ENCODE peak calls at places on chromosomes 16 and 17, in eight cellular contexts. D is endothelial cell of umbilical vein, V is choroid plexus epithelial cell, M is AG09309, N is omental fat pad, I is WERI-Rb-1, X is A549, O is GM13976. E is an unnamed sample.
A peak's percentile ranks its signal among the peaks of the same experiment; 100 is the strongest.

GRCh38 chr16:68250951-68251350 is 5.8 kb downstream of the PLA2G15 start:
- DNase-seq in D (no peak), V (no peak), M (no peak), N (no peak), I (no peak), X (no peak), O (no peak), E (no peak)

GRCh38 chr16:54193656-54194007 is 93.0 kb downstream of the IRX3 start:
- DNase-seq in D (peak; percentile 47), V (peak; percentile 81), M (peak; percentile 5), N (peak; percentile 27), I (peak; percentile 85), X (peak; percentile 47), O (peak; percentile 81), E (peak; percentile 12)

GRCh38 chr17:19288453-19288852 is 51.3 kb downstream of the EPN2 start:
- DNase-seq in D (no peak), V (no peak), M (no peak), N (no peak), I (no peak), X (no peak), O (no peak), E (no peak)

GRCh38 chr17:17724307-17724921 is 43.2 kb downstream of the RAI1 start:
- DNase-seq in D (peak; percentile 77), V (peak; percentile 61), M (no peak), N (no peak), I (peak; percentile 55), X (no peak), O (peak; percentile 89), E (peak; percentile 52)

GRCh38 chr16:49608801-49609200 is 235.2 kb downstream of the C16orf78 start:
- DNase-seq in D (peak; percentile 38), V (peak; percentile 83), M (peak; percentile 64), N (no peak), I (peak; percentile 57), X (no peak), O (no peak), E (peak; percentile 27)

GRCh38 chr17:73368085-73368631 is 56.4 kb upstream of the CDC42EP4 start:
- DNase-seq in D (no peak), V (no peak), M (no peak), N (no peak), I (no peak), X (no peak), O (no peak), E (no peak)

GRCh38 chr16:87369117-87369775 is 14.3 kb downstream of the FBXO31 start:
- DNase-seq in D (no peak), V (no peak), M (no peak), N (no peak), I (no peak), X (no peak), O (no peak), E (no peak)

GRCh38 chr16:57915267-57915666 is 55.7 kb downstream of the CNGB1 start:
- DNase-seq in D (no peak), V (no peak), M (no peak), N (no peak), I (no peak), X (no peak), O (no peak), E (no peak)

GRCh38 chr16:80176114-80176513 is 364.7 kb upstream of the DYNLRB2 start:
- DNase-seq in D (no peak), V (no peak), M (no peak), N (no peak), I (no peak), X (no peak), O (no peak), E (no peak)

GRCh38 chr17:12024332-12024731 is 3.7 kb downstream of the MAP2K4 start:
- DNase-seq in D (no peak), V (peak; percentile 80), M (no peak), N (no peak), I (no peak), X (peak; percentile 71), O (no peak), E (peak; percentile 47)

GRCh38 chr17:5111402-5112204 is at the start of gene ZNF232:
- DNase-seq in D (peak; percentile 94), V (peak; percentile 93), M (peak; percentile 52), N (peak; percentile 64), I (peak; percentile 97), X (peak; percentile 95), O (peak; percentile 97), E (peak; percentile 80)

GRCh38 chr16:72013389-72013788 is 4.8 kb downstream of the DHODH start:
- DNase-seq in D (no peak), V (peak; percentile 59), M (no peak), N (peak; percentile 78), I (no peak), X (no peak), O (no peak), E (peak; percentile 35)

GRCh38 chr16:77937473-77938195 is 84.7 kb upstream of the CLEC3A start:
- DNase-seq in D (no peak), V (no peak), M (no peak), N (no peak), I (no peak), X (no peak), O (no peak), E (no peak)

GRCh38 chr17:28421775-28422305 is 15.8 kb upstream of the SLC46A1 start:
- DNase-seq in D (no peak), V (no peak), M (no peak), N (no peak), I (no peak), X (no peak), O (no peak), E (no peak)

GRCh38 chr17:29615492-29616299 is 7.0 kb downstream of the CORO6 start:
- DNase-seq in D (peak; percentile 87), V (peak; percentile 92), M (no peak), N (peak; percentile 77), I (peak; percentile 87), X (peak; percentile 74), O (peak; percentile 94), E (no peak)

GRCh38 chr17:75103601-75104554 is 5.9 kb upstream of the ARMC7 start:
- DNase-seq in D (no peak), V (no peak), M (no peak), N (no peak), I (no peak), X (no peak), O (no peak), E (no peak)

GRCh38 chr17:45246861-45247428 is 14.9 kb downstream of the SPATA32 start:
- DNase-seq in D (peak; percentile 34), V (no peak), M (no peak), N (no peak), I (peak; percentile 77), X (peak; percentile 74), O (no peak), E (no peak)
- TF ChIP-seq CTCF in D (peak; percentile 67), V (peak; percentile 68), M (peak; percentile 53), N (no peak), I (peak; percentile 90), X (peak; percentile 57), O (no peak), E (peak; percentile 61)

GRCh38 chr16:17555176-17555575 is 84.4 kb upstream of the XYLT1 start:
- DNase-seq in D (no peak), V (peak; percentile 44), M (peak; percentile 76), N (no peak), I (no peak), X (no peak), O (no peak), E (peak; percentile 46)
- TF ChIP-seq CTCF in D (no peak), V (no peak), M (peak; percentile 30), N (no peak), I (no peak), X (no peak), O (no peak), E (no peak)

DNA sequence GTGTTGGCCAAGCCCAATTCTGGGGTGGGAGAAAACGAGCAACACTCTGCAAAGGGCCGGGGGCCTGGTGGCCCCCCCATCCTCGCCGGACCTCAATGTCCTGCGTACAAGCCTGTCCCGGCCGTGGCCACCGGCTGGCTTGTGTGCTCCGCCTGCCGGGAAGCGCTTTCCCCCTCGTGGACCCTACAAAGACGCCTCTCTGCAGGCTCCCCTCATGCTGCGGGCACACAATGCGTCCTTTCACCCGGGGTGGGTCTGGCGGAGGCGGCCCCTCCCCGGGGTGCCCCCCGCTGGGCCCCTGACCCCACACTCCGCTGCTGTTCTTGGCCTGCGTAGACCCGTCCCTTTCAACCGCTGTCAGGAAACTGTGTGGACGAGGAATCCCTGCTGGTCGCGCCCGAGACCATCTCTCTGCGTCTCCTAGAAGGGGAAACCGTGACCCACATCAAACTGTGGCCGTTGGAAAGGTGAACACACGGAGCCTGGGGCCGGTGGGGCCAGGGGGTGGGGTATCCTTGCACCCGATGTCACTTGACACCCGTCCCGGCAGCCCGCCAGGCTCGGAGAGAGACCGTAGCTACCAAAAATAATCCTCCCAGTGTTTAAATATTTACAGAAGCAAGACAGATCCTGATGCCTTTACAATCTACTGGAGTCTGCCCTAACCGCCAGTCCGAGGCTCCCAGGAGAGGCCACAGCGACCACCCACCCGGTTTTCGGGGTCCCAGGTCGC is 43.6 kb downstream of the TBC1D16 start:
- DNase-seq in D (no peak), V (peak; percentile 25), M (no peak), N (no peak), I (no peak), X (peak; percentile 62), O (no peak), E (no peak)
- TF ChIP-seq CTCF in D (no peak), V (no peak), M (no peak), N (no peak), I (no peak), X (peak; percentile 35), O (no peak), E (no peak)

GRCh38 chr17:63290784-63291183 is 155.3 kb downstream of the CYB561 start:
- DNase-seq in D (peak; percentile 28), V (no peak), M (no peak), N (no peak), I (no peak), X (no peak), O (no peak), E (no peak)
- TF ChIP-seq CTCF in D (no peak), V (no peak), M (no peak), N (no peak), I (no peak), X (no peak), O (no peak), E (no peak)

DNA sequence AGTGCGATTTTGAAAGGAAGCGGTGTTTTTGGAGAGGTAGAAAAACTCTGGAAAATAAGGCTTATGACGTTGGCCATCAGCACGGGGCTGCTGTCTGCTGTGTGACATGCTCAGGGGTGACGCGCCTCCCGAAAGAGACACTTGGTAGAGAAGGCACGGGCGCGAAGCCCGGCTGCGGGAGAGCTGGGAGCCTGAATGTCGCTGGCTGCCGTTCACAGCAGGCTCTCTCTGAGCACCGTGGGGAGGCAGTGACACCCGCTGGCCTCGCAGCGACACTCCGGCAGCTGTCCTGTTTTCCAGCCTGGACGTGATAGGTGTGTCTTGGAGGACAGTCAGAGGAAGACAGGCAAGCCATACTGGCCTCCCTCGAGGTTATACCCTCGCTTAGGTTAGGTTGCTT is 759.1 kb upstream of the RBFOX1 start:
- DNase-seq in D (no peak), V (no peak), M (no peak), N (no peak), I (peak; percentile 83), X (no peak), O (no peak), E (no peak)
- TF ChIP-seq CTCF in D (no peak), V (no peak), M (no peak), N (no peak), I (peak; percentile 92), X (no peak), O (no peak), E (no peak)

E was measured in astrocyte of the cerebellum.